ENCODE peak calls at places on chromosomes 7 and 10, in five cellular contexts. N, B, I, D and U are unnamed samples.

GRCh38 chr10:73865459-73866442 is 8.6 kb downstream of the CAMK2G start:
- DNase-seq in B (no peak), I (no peak), D (no peak), N (no peak), U (peak)

GRCh38 chr7:4602905-4603842 is 78.9 kb upstream of the FOXK1 start:
- DNase-seq in B (no peak), I (no peak), N (peak), D (no peak), U (no peak)

GRCh38 chr7:6307762-6308161 is 35.3 kb upstream of the CYTH3 start:
- DNase-seq in I (no peak), D (no peak), N (no peak), B (no peak), U (peak)

GRCh38 chr10:101305241-101306230 is 48.4 kb upstream of the BTRC start:
- DNase-seq in B (no peak), D (no peak), N (peak), I (no peak), U (no peak)

GRCh38 chr10:52571516-52572182 is 200.9 kb downstream of the MBL2 start:
- DNase-seq in I (no peak), B (no peak), N (no peak), D (no peak), U (no peak)

GRCh38 chr10:103933557-103934121 is 15.7 kb upstream of the STN1 start:
- DNase-seq in B (no peak), I (peak), N (peak), D (no peak), U (no peak)

GRCh38 chr7:105594034-105594433 is 12.7 kb upstream of the EFCAB10 start:
- DNase-seq in I (peak), B (no peak), D (no peak), N (no peak), U (peak)

GRCh38 chr10:132918264-132918616 is 24.1 kb downstream of the CFAP46 start:
- DNase-seq in N (no peak), B (no peak), D (no peak), I (no peak), U (no peak)

GRCh38 chr10:129442866-129443265 is 24.2 kb upstream of the MGMT start:
- DNase-seq in N (no peak), I (no peak), B (no peak), D (no peak), U (no peak)

GRCh38 chr10:23604613-23605012 is 165.7 kb downstream of the OTUD1 start:
- DNase-seq in B (no peak), N (no peak), I (no peak), D (no peak), U (no peak)

GRCh38 chr10:43817368-43817767 is 168.7 kb upstream of the ZNF32 start:
- DNase-seq in D (no peak), N (no peak), B (peak), I (no peak), U (no peak)

GRCh38 chr7:130384371-130384801 is 4.1 kb downstream of the CPA1 start:
- DNase-seq in I (peak), B (no peak), N (no peak), D (no peak), U (no peak)

GRCh38 chr10:5293691-5294550 is 70.8 kb upstream of the UCN3 start:
- DNase-seq in D (no peak), I (peak), B (peak), N (peak), U (peak)

GRCh38 chr7:1450431-1450830 is 8.8 kb downstream of the MICALL2 start:
- DNase-seq in N (no peak), I (no peak), D (no peak), B (no peak), U (no peak)

GRCh38 chr10:71511206-71511605 is 114.5 kb downstream of the CDH23 start:
- DNase-seq in B (no peak), N (no peak), D (no peak), I (no peak), U (no peak)

GRCh38 chr7:121081327-121081936 is 92.9 kb downstream of the CPED1 start:
- DNase-seq in D (peak), B (peak), I (no peak), N (no peak), U (peak)

GRCh38 chr7:15504376-15504775 is 57.4 kb downstream of the AGMO start:
- DNase-seq in I (no peak), N (no peak), D (no peak), B (peak), U (no peak)

GRCh38 chr7:11207565-11207964 is 233.9 kb downstream of the PHF14 start:
- DNase-seq in N (no peak), B (no peak), D (no peak), I (no peak), U (no peak)

GRCh38 chr7:117116221-117116620 is 162.9 kb downstream of the ST7 start:
- DNase-seq in B (no peak), D (no peak), N (no peak), I (no peak), U (no peak)

GRCh38 chr10:59959619-59960018 is 53.3 kb upstream of the CCDC6 start:
- DNase-seq in B (no peak), N (no peak), D (no peak), I (no peak), U (no peak)

GRCh38 chr7:47147213-47147631 is 434.7 kb downstream of the TNS3 start:
- DNase-seq in N (no peak), I (peak), B (peak), D (no peak), U (no peak)

GRCh38 chr7:100825215-100825671 is 2.1 kb downstream of the EPHB4 start:
- DNase-seq in B (peak), N (no peak), D (no peak), I (peak), U (no peak)

GRCh38 chr10:30185916-30186315 is 126.5 kb upstream of the JCAD start:
- DNase-seq in I (no peak), D (peak), N (no peak), B (peak), U (no peak)

GRCh38 chr10:71837085-71837827 is 13.8 kb downstream of the PSAP start:
- DNase-seq in I (no peak), N (no peak), B (peak), D (no peak), U (peak)

GRCh38 chr7:2036786-2037185 is 196.0 kb downstream of the MAD1L1 start:
- DNase-seq in I (no peak), B (no peak), D (no peak), N (no peak), U (no peak)

GRCh38 chr10:88386878-88387773 is 196.0 kb downstream of the RNLS start:
- DNase-seq in N (peak), I (peak), B (peak), D (peak), U (peak)

GRCh38 chr10:88392222-88392621 is 190.9 kb downstream of the RNLS start:
- DNase-seq in I (no peak), B (no peak), N (no peak), D (no peak), U (peak)

GRCh38 chr10:88389456-88389855 is 193.7 kb downstream of the RNLS start:
- DNase-seq in N (peak), B (peak), D (peak), I (no peak), U (peak)

GRCh38 chr10:88386204-88386877 is 196.8 kb downstream of the RNLS start:
- DNase-seq in I (no peak), D (peak), N (no peak), B (peak), U (peak)

DNA sequence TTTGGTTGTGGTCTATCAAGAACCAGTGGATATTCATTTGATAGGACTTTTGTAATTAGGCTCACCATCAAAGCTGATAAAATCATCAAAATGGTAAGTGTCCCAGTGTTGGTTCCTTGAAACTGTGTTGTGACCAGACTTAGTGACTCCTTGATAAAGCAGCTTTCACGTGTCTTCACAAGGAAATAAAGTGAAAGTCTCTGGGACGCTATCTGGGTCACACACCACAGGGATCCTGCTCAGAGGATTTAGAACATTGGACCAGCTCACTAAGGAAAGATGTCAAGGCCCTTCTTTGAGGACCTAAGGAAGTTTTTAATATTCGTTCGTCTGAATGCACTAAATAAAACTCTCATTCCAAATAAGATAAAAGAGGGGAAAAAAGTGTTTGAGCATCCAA is 193.1 kb downstream of the RNLS start:
- DNase-seq in D (no peak), N (no peak), B (no peak), I (no peak), U (no peak)
- H3K4me3 ChIP-seq in D (no peak), N (no peak), B (no peak), I (no peak), U (no peak)

DNA sequence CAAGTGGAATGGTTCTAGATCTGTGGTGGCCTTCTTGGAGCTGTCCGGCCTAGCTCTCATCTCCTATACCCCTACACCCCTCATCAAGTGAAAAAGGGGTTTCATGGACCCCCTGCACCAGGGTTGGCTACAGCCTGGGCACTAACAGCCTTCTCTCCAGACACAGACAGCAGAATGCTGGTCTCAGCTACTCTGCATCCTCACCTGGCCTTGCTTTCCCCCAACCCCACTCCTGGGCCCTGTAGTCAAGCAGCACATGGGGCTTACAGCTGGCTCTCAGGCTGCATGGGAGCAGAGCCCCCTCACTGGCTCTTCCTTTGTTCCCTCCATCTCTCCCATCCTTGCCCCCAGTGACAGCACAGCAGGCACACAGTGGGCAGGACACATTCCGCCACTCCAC is 20.8 kb upstream of the TMEM273 start:
- DNase-seq in N (no peak), D (no peak), I (no peak), B (no peak), U (no peak)
- H3K4me3 ChIP-seq in N (no peak), D (no peak), I (no peak), B (no peak), U (no peak)

GRCh38 chr7:25348066-25348595 is 119.8 kb upstream of the NPVF start:
- DNase-seq in D (no peak), I (no peak), N (no peak), B (no peak), U (no peak)
- H3K4me3 ChIP-seq in D (no peak), I (no peak), N (no peak), B (no peak), U (no peak)

DNA sequence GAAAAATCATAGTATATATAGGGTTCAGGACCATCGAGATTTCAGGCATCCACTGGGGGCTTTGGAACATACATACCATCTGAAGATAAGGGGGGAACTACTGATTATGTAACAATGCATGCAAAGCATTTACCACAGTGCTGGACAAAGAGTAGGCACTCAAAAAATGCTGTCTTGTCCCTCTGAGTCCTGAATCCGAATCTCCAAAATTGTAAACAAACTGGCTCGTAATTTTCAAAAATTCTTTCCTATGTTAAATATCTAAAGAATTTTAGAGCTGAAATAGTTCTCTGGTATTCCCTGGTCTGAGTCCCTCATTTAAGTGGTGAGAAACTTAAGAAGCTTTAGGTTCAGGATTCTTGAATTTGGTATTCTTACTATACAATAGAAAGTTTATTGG is 167.8 kb upstream of the ASAH2 start:
- DNase-seq in D (no peak), I (no peak), N (no peak), B (no peak), U (no peak)
- H3K4me3 ChIP-seq in D (no peak), I (no peak), N (no peak), B (no peak), U (peak)

GRCh38 chr7:114822844-114823243 is 99.0 kb upstream of the MDFIC start:
- DNase-seq in N (no peak), I (no peak), D (no peak), B (no peak), U (no peak)
- H3K4me3 ChIP-seq in N (no peak), I (no peak), D (no peak), B (no peak), U (no peak)

GRCh38 chr7:152544971-152545619 is 109.3 kb upstream of the KMT2C start:
- DNase-seq in N (no peak), B (no peak), D (no peak), I (no peak), U (no peak)
- H3K4me3 ChIP-seq in N (no peak), B (no peak), D (no peak), I (no peak), U (no peak)

DNA sequence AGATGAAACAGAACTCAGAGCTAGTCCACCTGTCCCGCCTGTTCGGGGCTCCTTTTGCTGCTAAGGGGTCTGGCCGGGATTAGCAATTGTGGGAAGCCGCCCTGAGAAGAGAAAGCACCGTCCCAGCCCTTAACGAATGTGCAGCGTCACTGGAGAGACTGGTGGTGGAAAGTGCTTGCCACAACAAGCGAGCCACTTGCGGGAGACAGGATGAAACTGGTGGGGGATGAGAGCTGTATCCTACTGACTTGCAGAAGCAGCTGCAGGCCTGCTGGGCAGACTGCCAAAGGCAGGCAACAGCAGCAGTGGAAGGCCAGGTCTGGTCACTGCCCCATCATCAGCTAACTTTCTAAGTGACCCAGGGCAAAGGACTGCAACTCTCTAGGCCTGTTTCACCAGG is 95.4 kb downstream of the FAM53B start:
- DNase-seq in N (peak), B (peak), D (peak), I (peak), U (peak)
- H3K4me3 ChIP-seq in N (no peak), B (no peak), D (no peak), I (no peak), U (no peak)

DNA sequence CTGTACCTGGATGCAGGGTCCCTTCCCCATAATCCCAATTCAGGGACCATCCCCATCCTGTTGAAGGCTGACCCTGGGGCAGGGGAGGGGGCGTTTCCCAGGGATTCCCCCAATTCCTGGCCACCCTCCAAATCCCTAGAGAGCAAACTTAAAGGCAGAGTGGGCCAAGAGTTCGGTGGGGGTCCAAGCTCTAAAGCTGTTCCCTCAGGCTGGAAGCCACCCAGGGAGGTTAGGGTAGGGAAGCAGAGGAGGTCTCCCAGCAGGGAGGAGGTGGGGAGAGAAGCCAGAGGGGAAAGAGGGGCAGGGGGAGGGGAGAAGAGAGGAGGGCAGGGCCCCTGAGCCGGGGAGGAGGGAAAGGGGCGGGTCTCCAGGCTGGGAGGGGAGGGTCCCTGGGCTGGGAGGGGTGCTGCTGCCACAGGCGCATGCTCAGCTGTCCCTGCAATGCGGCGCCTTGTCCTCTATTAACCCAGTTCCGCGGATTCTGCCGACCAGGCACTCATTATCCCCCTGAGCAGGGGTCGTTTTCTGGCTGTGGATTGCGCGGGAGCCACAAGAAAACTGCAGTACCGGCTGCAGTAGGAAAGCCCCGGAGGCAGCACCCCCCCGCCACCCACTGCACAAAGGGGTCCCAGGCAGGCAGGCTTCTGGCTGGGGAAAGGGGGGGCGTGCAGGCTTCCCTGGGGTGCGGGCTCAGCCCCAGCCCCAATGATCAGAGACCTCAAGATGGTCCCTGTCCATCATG is 49.4 kb downstream of the CAMK2B start:
- DNase-seq in N (no peak), D (no peak), B (no peak), I (no peak), U (no peak)
- H3K4me3 ChIP-seq in N (no peak), D (no peak), B (no peak), I (no peak), U (no peak)